ENCODE peak calls at places on chromosomes 13 and 19, in nine cellular contexts. One of them, this sample, is unnamed.

GRCh38 chr19:40147693-40148347 is 43.4 kb upstream of the MAP3K10 start:
- DNase-seq in stimulated activated CD4-positive, alpha-beta T cell treated with anti-CD3 and anti-CD28 coated beads, Interleukin-15, amount 100 ng/mL, for 1 hour: no peak
- DNase-seq in A549: peak
- DNase-seq in lung: no peak
- DNase-seq in smooth muscle cell of the brain vasculature: no peak
- DNase-seq in AG10803: peak
- DNase-seq in NCI-H2081: no peak
- DNase-seq in neural progenitor cell: no peak
- DNase-seq in posterior cingulate gyrus: no peak
- DNase-seq in this sample: no peak

GRCh38 chr13:113059891-113060290 is 45.7 kb upstream of the F7 start:
- DNase-seq in stimulated activated CD4-positive, alpha-beta T cell treated with anti-CD3 and anti-CD28 coated beads, Interleukin-15, amount 100 ng/mL, for 1 hour: no peak
- DNase-seq in A549: no peak
- DNase-seq in lung: no peak
- DNase-seq in smooth muscle cell of the brain vasculature: no peak
- DNase-seq in AG10803: no peak
- DNase-seq in NCI-H2081: no peak
- DNase-seq in neural progenitor cell: no peak
- DNase-seq in posterior cingulate gyrus: peak
- DNase-seq in this sample: no peak

GRCh38 chr19:18590273-18591272 is 2.0 kb downstream of the REX1BD start:
- DNase-seq in stimulated activated CD4-positive, alpha-beta T cell treated with anti-CD3 and anti-CD28 coated beads, Interleukin-15, amount 100 ng/mL, for 1 hour: no peak
- DNase-seq in A549: peak
- DNase-seq in lung: peak
- DNase-seq in smooth muscle cell of the brain vasculature: no peak
- DNase-seq in AG10803: peak
- DNase-seq in NCI-H2081: no peak
- DNase-seq in neural progenitor cell: peak
- DNase-seq in posterior cingulate gyrus: peak
- DNase-seq in this sample: no peak

GRCh38 chr19:38559428-38560401 is 58.0 kb downstream of the MAP4K1 start:
- DNase-seq in stimulated activated CD4-positive, alpha-beta T cell treated with anti-CD3 and anti-CD28 coated beads, Interleukin-15, amount 100 ng/mL, for 1 hour: no peak
- DNase-seq in A549: no peak
- DNase-seq in lung: no peak
- DNase-seq in smooth muscle cell of the brain vasculature: no peak
- DNase-seq in AG10803: peak
- DNase-seq in NCI-H2081: no peak
- DNase-seq in neural progenitor cell: no peak
- DNase-seq in posterior cingulate gyrus: no peak
- DNase-seq in this sample: no peak

GRCh38 chr13:49108204-49108603 is 111.9 kb upstream of the MLNR start:
- DNase-seq in stimulated activated CD4-positive, alpha-beta T cell treated with anti-CD3 and anti-CD28 coated beads, Interleukin-15, amount 100 ng/mL, for 1 hour: no peak
- DNase-seq in A549: no peak
- DNase-seq in lung: no peak
- DNase-seq in smooth muscle cell of the brain vasculature: no peak
- DNase-seq in AG10803: no peak
- DNase-seq in NCI-H2081: no peak
- DNase-seq in neural progenitor cell: no peak
- DNase-seq in posterior cingulate gyrus: no peak
- DNase-seq in this sample: no peak

GRCh38 chr19:50896591-50897190 is 14.5 kb downstream of the KLK4 start:
- DNase-seq in stimulated activated CD4-positive, alpha-beta T cell treated with anti-CD3 and anti-CD28 coated beads, Interleukin-15, amount 100 ng/mL, for 1 hour: no peak
- DNase-seq in A549: peak
- DNase-seq in lung: no peak
- DNase-seq in smooth muscle cell of the brain vasculature: no peak
- DNase-seq in AG10803: peak
- DNase-seq in NCI-H2081: peak
- DNase-seq in neural progenitor cell: no peak
- DNase-seq in posterior cingulate gyrus: no peak
- DNase-seq in this sample: peak

GRCh38 chr13:99993660-99994455 is 12.3 kb downstream of the ZIC2 start:
- DNase-seq in stimulated activated CD4-positive, alpha-beta T cell treated with anti-CD3 and anti-CD28 coated beads, Interleukin-15, amount 100 ng/mL, for 1 hour: no peak
- DNase-seq in A549: no peak
- DNase-seq in lung: no peak
- DNase-seq in smooth muscle cell of the brain vasculature: no peak
- DNase-seq in AG10803: no peak
- DNase-seq in NCI-H2081: peak
- DNase-seq in neural progenitor cell: peak
- DNase-seq in posterior cingulate gyrus: no peak
- DNase-seq in this sample: no peak

GRCh38 chr19:2711175-2711936 is 8.9 kb upstream of the GNG7 start:
- DNase-seq in stimulated activated CD4-positive, alpha-beta T cell treated with anti-CD3 and anti-CD28 coated beads, Interleukin-15, amount 100 ng/mL, for 1 hour: no peak
- DNase-seq in A549: no peak
- DNase-seq in lung: no peak
- DNase-seq in smooth muscle cell of the brain vasculature: no peak
- DNase-seq in AG10803: peak
- DNase-seq in NCI-H2081: no peak
- DNase-seq in neural progenitor cell: no peak
- DNase-seq in posterior cingulate gyrus: no peak
- DNase-seq in this sample: no peak

GRCh38 chr13:113397606-113398425 is 33.9 kb upstream of the GRTP1 start:
- DNase-seq in stimulated activated CD4-positive, alpha-beta T cell treated with anti-CD3 and anti-CD28 coated beads, Interleukin-15, amount 100 ng/mL, for 1 hour: no peak
- DNase-seq in A549: no peak
- DNase-seq in lung: no peak
- DNase-seq in smooth muscle cell of the brain vasculature: no peak
- DNase-seq in AG10803: no peak
- DNase-seq in NCI-H2081: no peak
- DNase-seq in neural progenitor cell: no peak
- DNase-seq in posterior cingulate gyrus: no peak
- DNase-seq in this sample: no peak

GRCh38 chr13:41398494-41399190 is 58.7 kb upstream of the RGCC start:
- DNase-seq in stimulated activated CD4-positive, alpha-beta T cell treated with anti-CD3 and anti-CD28 coated beads, Interleukin-15, amount 100 ng/mL, for 1 hour: no peak
- DNase-seq in A549: no peak
- DNase-seq in lung: no peak
- DNase-seq in smooth muscle cell of the brain vasculature: no peak
- DNase-seq in AG10803: no peak
- DNase-seq in NCI-H2081: no peak
- DNase-seq in neural progenitor cell: no peak
- DNase-seq in posterior cingulate gyrus: no peak
- DNase-seq in this sample: no peak

GRCh38 chr13:114146629-114147028 is 14.2 kb upstream of the RASA3 start:
- DNase-seq in stimulated activated CD4-positive, alpha-beta T cell treated with anti-CD3 and anti-CD28 coated beads, Interleukin-15, amount 100 ng/mL, for 1 hour: no peak
- DNase-seq in A549: no peak
- DNase-seq in lung: no peak
- DNase-seq in smooth muscle cell of the brain vasculature: no peak
- DNase-seq in AG10803: no peak
- DNase-seq in NCI-H2081: no peak
- DNase-seq in neural progenitor cell: peak
- DNase-seq in posterior cingulate gyrus: peak
- DNase-seq in this sample: no peak

GRCh38 chr19:40959338-40959737 is 31.7 kb upstream of the CYP2B6 start:
- DNase-seq in stimulated activated CD4-positive, alpha-beta T cell treated with anti-CD3 and anti-CD28 coated beads, Interleukin-15, amount 100 ng/mL, for 1 hour: no peak
- DNase-seq in A549: no peak
- DNase-seq in lung: no peak
- DNase-seq in smooth muscle cell of the brain vasculature: no peak
- DNase-seq in AG10803: no peak
- DNase-seq in NCI-H2081: no peak
- DNase-seq in neural progenitor cell: no peak
- DNase-seq in posterior cingulate gyrus: no peak
- DNase-seq in this sample: no peak

GRCh38 chr13:51364404-51365008 is 25.0 kb downstream of the SERPINE3 start:
- DNase-seq in stimulated activated CD4-positive, alpha-beta T cell treated with anti-CD3 and anti-CD28 coated beads, Interleukin-15, amount 100 ng/mL, for 1 hour: no peak
- DNase-seq in A549: no peak
- DNase-seq in lung: no peak
- DNase-seq in smooth muscle cell of the brain vasculature: no peak
- DNase-seq in AG10803: peak
- DNase-seq in NCI-H2081: no peak
- DNase-seq in neural progenitor cell: no peak
- DNase-seq in posterior cingulate gyrus: no peak
- DNase-seq in this sample: no peak

GRCh38 chr13:87975035-87975434 is 303.9 kb downstream of the SLITRK5 start:
- DNase-seq in stimulated activated CD4-positive, alpha-beta T cell treated with anti-CD3 and anti-CD28 coated beads, Interleukin-15, amount 100 ng/mL, for 1 hour: no peak
- DNase-seq in A549: no peak
- DNase-seq in lung: no peak
- DNase-seq in smooth muscle cell of the brain vasculature: no peak
- DNase-seq in AG10803: no peak
- DNase-seq in NCI-H2081: no peak
- DNase-seq in neural progenitor cell: no peak
- DNase-seq in posterior cingulate gyrus: no peak
- DNase-seq in this sample: no peak

GRCh38 chr19:30070970-30071632 is 129.1 kb downstream of the URI1 start:
- DNase-seq in stimulated activated CD4-positive, alpha-beta T cell treated with anti-CD3 and anti-CD28 coated beads, Interleukin-15, amount 100 ng/mL, for 1 hour: no peak
- DNase-seq in A549: no peak
- DNase-seq in lung: no peak
- DNase-seq in smooth muscle cell of the brain vasculature: no peak
- DNase-seq in AG10803: no peak
- DNase-seq in NCI-H2081: no peak
- DNase-seq in neural progenitor cell: no peak
- DNase-seq in posterior cingulate gyrus: no peak
- DNase-seq in this sample: no peak

GRCh38 chr13:99320693-99321481 is 13.7 kb upstream of the GPR183 start:
- DNase-seq in stimulated activated CD4-positive, alpha-beta T cell treated with anti-CD3 and anti-CD28 coated beads, Interleukin-15, amount 100 ng/mL, for 1 hour: no peak
- DNase-seq in A549: peak
- DNase-seq in lung: no peak
- DNase-seq in smooth muscle cell of the brain vasculature: peak
- DNase-seq in AG10803: peak
- DNase-seq in NCI-H2081: no peak
- DNase-seq in neural progenitor cell: no peak
- DNase-seq in posterior cingulate gyrus: no peak
- DNase-seq in this sample: peak

GRCh38 chr19:2627319-2627829 is 75.1 kb downstream of the GNG7 start:
- DNase-seq in stimulated activated CD4-positive, alpha-beta T cell treated with anti-CD3 and anti-CD28 coated beads, Interleukin-15, amount 100 ng/mL, for 1 hour: no peak
- DNase-seq in A549: peak
- DNase-seq in lung: peak
- DNase-seq in smooth muscle cell of the brain vasculature: peak
- DNase-seq in AG10803: peak
- DNase-seq in NCI-H2081: peak
- DNase-seq in neural progenitor cell: no peak
- DNase-seq in posterior cingulate gyrus: peak
- DNase-seq in this sample: peak

GRCh38 chr19:46337487-46337886 is 9.4 kb upstream of the PPP5C start:
- DNase-seq in stimulated activated CD4-positive, alpha-beta T cell treated with anti-CD3 and anti-CD28 coated beads, Interleukin-15, amount 100 ng/mL, for 1 hour: no peak
- DNase-seq in A549: no peak
- DNase-seq in lung: no peak
- DNase-seq in smooth muscle cell of the brain vasculature: no peak
- DNase-seq in AG10803: no peak
- DNase-seq in NCI-H2081: no peak
- DNase-seq in neural progenitor cell: no peak
- DNase-seq in posterior cingulate gyrus: no peak
- DNase-seq in this sample: no peak

GRCh38 chr19:2455481-2456300 is 1.1 kb downstream of the LMNB2 start:
- DNase-seq in stimulated activated CD4-positive, alpha-beta T cell treated with anti-CD3 and anti-CD28 coated beads, Interleukin-15, amount 100 ng/mL, for 1 hour: no peak
- DNase-seq in A549: no peak
- DNase-seq in lung: no peak
- DNase-seq in smooth muscle cell of the brain vasculature: no peak
- DNase-seq in AG10803: no peak
- DNase-seq in NCI-H2081: peak
- DNase-seq in neural progenitor cell: peak
- DNase-seq in posterior cingulate gyrus: no peak
- DNase-seq in this sample: no peak

GRCh38 chr19:584240-585001 is 5.3 kb upstream of the HCN2 start:
- DNase-seq in stimulated activated CD4-positive, alpha-beta T cell treated with anti-CD3 and anti-CD28 coated beads, Interleukin-15, amount 100 ng/mL, for 1 hour: peak
- DNase-seq in A549: no peak
- DNase-seq in lung: no peak
- DNase-seq in smooth muscle cell of the brain vasculature: no peak
- DNase-seq in AG10803: no peak
- DNase-seq in NCI-H2081: peak
- DNase-seq in neural progenitor cell: peak
- DNase-seq in posterior cingulate gyrus: no peak
- DNase-seq in this sample: no peak

GRCh38 chr19:6262519-6262918 is 17.3 kb downstream of the MLLT1 start:
- DNase-seq in stimulated activated CD4-positive, alpha-beta T cell treated with anti-CD3 and anti-CD28 coated beads, Interleukin-15, amount 100 ng/mL, for 1 hour: no peak
- DNase-seq in A549: no peak
- DNase-seq in lung: no peak
- DNase-seq in smooth muscle cell of the brain vasculature: no peak
- DNase-seq in AG10803: no peak
- DNase-seq in NCI-H2081: no peak
- DNase-seq in neural progenitor cell: no peak
- DNase-seq in posterior cingulate gyrus: no peak
- DNase-seq in this sample: no peak

GRCh38 chr13:20851844-20852402 is 50.6 kb downstream of the XPO4 start:
- DNase-seq in stimulated activated CD4-positive, alpha-beta T cell treated with anti-CD3 and anti-CD28 coated beads, Interleukin-15, amount 100 ng/mL, for 1 hour: no peak
- DNase-seq in A549: no peak
- DNase-seq in lung: peak
- DNase-seq in smooth muscle cell of the brain vasculature: no peak
- DNase-seq in AG10803: no peak
- DNase-seq in NCI-H2081: no peak
- DNase-seq in neural progenitor cell: no peak
- DNase-seq in posterior cingulate gyrus: no peak
- DNase-seq in this sample: no peak

GRCh38 chr19:38516802-38517201 is 83.3 kb downstream of the RYR1 start:
- DNase-seq in stimulated activated CD4-positive, alpha-beta T cell treated with anti-CD3 and anti-CD28 coated beads, Interleukin-15, amount 100 ng/mL, for 1 hour: no peak
- DNase-seq in A549: no peak
- DNase-seq in lung: no peak
- DNase-seq in smooth muscle cell of the brain vasculature: no peak
- DNase-seq in AG10803: no peak
- DNase-seq in NCI-H2081: no peak
- DNase-seq in neural progenitor cell: no peak
- DNase-seq in posterior cingulate gyrus: no peak
- DNase-seq in this sample: no peak

GRCh38 chr13:24176351-24177101 is 16.0 kb downstream of the SPATA13 start:
- DNase-seq in stimulated activated CD4-positive, alpha-beta T cell treated with anti-CD3 and anti-CD28 coated beads, Interleukin-15, amount 100 ng/mL, for 1 hour: no peak
- DNase-seq in A549: no peak
- DNase-seq in lung: no peak
- DNase-seq in smooth muscle cell of the brain vasculature: no peak
- DNase-seq in AG10803: no peak
- DNase-seq in NCI-H2081: peak
- DNase-seq in neural progenitor cell: no peak
- DNase-seq in posterior cingulate gyrus: no peak
- DNase-seq in this sample: no peak

GRCh38 chr19:7925171-7925837 is 631 bp downstream of the CTXN1 start:
- DNase-seq in stimulated activated CD4-positive, alpha-beta T cell treated with anti-CD3 and anti-CD28 coated beads, Interleukin-15, amount 100 ng/mL, for 1 hour: peak
- DNase-seq in A549: peak
- DNase-seq in lung: peak
- DNase-seq in smooth muscle cell of the brain vasculature: no peak
- DNase-seq in AG10803: peak
- DNase-seq in NCI-H2081: peak
- DNase-seq in neural progenitor cell: peak
- DNase-seq in posterior cingulate gyrus: peak
- DNase-seq in this sample: peak

GRCh38 chr19:46745521-46746280 is at the start of gene FKRP:
- DNase-seq in stimulated activated CD4-positive, alpha-beta T cell treated with anti-CD3 and anti-CD28 coated beads, Interleukin-15, amount 100 ng/mL, for 1 hour: no peak
- DNase-seq in A549: no peak
- DNase-seq in lung: no peak
- DNase-seq in smooth muscle cell of the brain vasculature: no peak
- DNase-seq in AG10803: no peak
- DNase-seq in NCI-H2081: no peak
- DNase-seq in neural progenitor cell: peak
- DNase-seq in posterior cingulate gyrus: no peak
- DNase-seq in this sample: no peak

GRCh38 chr13:44822291-44822690 is 167.0 kb downstream of the NUFIP1 start:
- DNase-seq in stimulated activated CD4-positive, alpha-beta T cell treated with anti-CD3 and anti-CD28 coated beads, Interleukin-15, amount 100 ng/mL, for 1 hour: no peak
- DNase-seq in A549: no peak
- DNase-seq in lung: no peak
- DNase-seq in smooth muscle cell of the brain vasculature: peak
- DNase-seq in AG10803: no peak
- DNase-seq in NCI-H2081: no peak
- DNase-seq in neural progenitor cell: no peak
- DNase-seq in posterior cingulate gyrus: no peak
- DNase-seq in this sample: no peak

GRCh38 chr13:33208290-33208990 is 77.1 kb downstream of the STARD13 start:
- DNase-seq in stimulated activated CD4-positive, alpha-beta T cell treated with anti-CD3 and anti-CD28 coated beads, Interleukin-15, amount 100 ng/mL, for 1 hour: no peak
- DNase-seq in A549: no peak
- DNase-seq in lung: no peak
- DNase-seq in smooth muscle cell of the brain vasculature: no peak
- DNase-seq in AG10803: no peak
- DNase-seq in NCI-H2081: no peak
- DNase-seq in neural progenitor cell: no peak
- DNase-seq in posterior cingulate gyrus: no peak
- DNase-seq in this sample: no peak

GRCh38 chr19:12804051-12804450 is 2.2 kb downstream of the THSD8 start:
- DNase-seq in stimulated activated CD4-positive, alpha-beta T cell treated with anti-CD3 and anti-CD28 coated beads, Interleukin-15, amount 100 ng/mL, for 1 hour: no peak
- DNase-seq in A549: no peak
- DNase-seq in lung: no peak
- DNase-seq in smooth muscle cell of the brain vasculature: no peak
- DNase-seq in AG10803: no peak
- DNase-seq in NCI-H2081: no peak
- DNase-seq in neural progenitor cell: no peak
- DNase-seq in posterior cingulate gyrus: no peak
- DNase-seq in this sample: no peak

GRCh38 chr13:110226051-110226562 is 80.8 kb downstream of the COL4A1 start:
- DNase-seq in stimulated activated CD4-positive, alpha-beta T cell treated with anti-CD3 and anti-CD28 coated beads, Interleukin-15, amount 100 ng/mL, for 1 hour: no peak
- DNase-seq in A549: no peak
- DNase-seq in lung: no peak
- DNase-seq in smooth muscle cell of the brain vasculature: no peak
- DNase-seq in AG10803: peak
- DNase-seq in NCI-H2081: no peak
- DNase-seq in neural progenitor cell: no peak
- DNase-seq in posterior cingulate gyrus: no peak
- DNase-seq in this sample: no peak

GRCh38 chr19:5624154-5624663 is 1.3 kb downstream of the SAFB start:
- DNase-seq in stimulated activated CD4-positive, alpha-beta T cell treated with anti-CD3 and anti-CD28 coated beads, Interleukin-15, amount 100 ng/mL, for 1 hour: no peak
- DNase-seq in A549: no peak
- DNase-seq in lung: peak
- DNase-seq in smooth muscle cell of the brain vasculature: no peak
- DNase-seq in AG10803: peak
- DNase-seq in NCI-H2081: peak
- DNase-seq in neural progenitor cell: peak
- DNase-seq in posterior cingulate gyrus: no peak
- DNase-seq in this sample: no peak

This sample was measured in GF-D8.